ENCODE peak calls at places on chromosome 4, in six cellular contexts. One of them, this sample, is unnamed.

GRCh38 chr4:8308856-8309771 is 39.6 kb downstream of the HTRA3 start:
- DNase-seq in neural progenitor cell: no peak
- DNase-seq in keratinocyte: no peak
- DNase-seq in GM23248: peak; percentile 29
- DNase-seq in fibroblast of lung: peak; percentile 73
- DNase-seq in IMR-90: peak; percentile 44
- DNase-seq in this sample: no peak

GRCh38 chr4:28558871-28559270 is 1698.2 kb downstream of the STIM2 start:
- DNase-seq in keratinocyte: no peak
- DNase-seq in neural progenitor cell: peak; percentile 3
- DNase-seq in GM23248: peak; percentile 31
- DNase-seq in fibroblast of lung: no peak
- DNase-seq in IMR-90: peak; percentile 5
- DNase-seq in this sample: peak; percentile 4

GRCh38 chr4:48237996-48238645 is 31.5 kb downstream of the TEC start:
- DNase-seq in fibroblast of lung: peak; percentile 57
- DNase-seq in neural progenitor cell: no peak
- DNase-seq in IMR-90: peak; percentile 15
- DNase-seq in GM23248: no peak
- DNase-seq in keratinocyte: no peak
- DNase-seq in this sample: no peak

GRCh38 chr4:140238353-140239041 is 84.5 kb upstream of the MAML3 start:
- DNase-seq in fibroblast of lung: peak; percentile 97
- DNase-seq in keratinocyte: no peak
- DNase-seq in GM23248: peak; percentile 94
- DNase-seq in neural progenitor cell: peak; percentile 69
- DNase-seq in IMR-90: peak; percentile 77
- DNase-seq in this sample: peak; percentile 89

GRCh38 chr4:157706134-157706533 is 466.7 kb downstream of the GASK1B start:
- DNase-seq in fibroblast of lung: no peak
- DNase-seq in IMR-90: no peak
- DNase-seq in neural progenitor cell: no peak
- DNase-seq in keratinocyte: no peak
- DNase-seq in GM23248: no peak
- DNase-seq in this sample: no peak

GRCh38 chr4:152534541-152535231 is 1.2 kb downstream of the FBXW7 start:
- DNase-seq in GM23248: peak; percentile 71
- DNase-seq in fibroblast of lung: peak; percentile 14
- DNase-seq in keratinocyte: no peak
- DNase-seq in neural progenitor cell: peak; percentile 61
- DNase-seq in IMR-90: no peak
- DNase-seq in this sample: peak; percentile 72

GRCh38 chr4:106993846-106994245 is 42.3 kb downstream of the DKK2 start:
- DNase-seq in fibroblast of lung: no peak
- DNase-seq in neural progenitor cell: no peak
- DNase-seq in IMR-90: no peak
- DNase-seq in GM23248: no peak
- DNase-seq in keratinocyte: no peak
- DNase-seq in this sample: no peak

GRCh38 chr4:108849611-108850406 is 87.0 kb upstream of the ETNPPL start:
- DNase-seq in fibroblast of lung: peak; percentile 77
- DNase-seq in keratinocyte: no peak
- DNase-seq in IMR-90: peak; percentile 80
- DNase-seq in GM23248: peak; percentile 79
- DNase-seq in neural progenitor cell: no peak
- DNase-seq in this sample: peak; percentile 68

GRCh38 chr4:76538296-76538695 is 103.3 kb downstream of the SHROOM3 start:
- DNase-seq in GM23248: no peak
- DNase-seq in neural progenitor cell: no peak
- DNase-seq in IMR-90: no peak
- DNase-seq in keratinocyte: no peak
- DNase-seq in fibroblast of lung: no peak
- DNase-seq in this sample: no peak

GRCh38 chr4:24169956-24170355 is 280.1 kb upstream of the PPARGC1A start:
- DNase-seq in GM23248: no peak
- DNase-seq in fibroblast of lung: no peak
- DNase-seq in neural progenitor cell: no peak
- DNase-seq in keratinocyte: no peak
- DNase-seq in IMR-90: no peak
- DNase-seq in this sample: no peak

GRCh38 chr4:166134285-166134684 is 261.2 kb downstream of the TLL1 start:
- DNase-seq in fibroblast of lung: no peak
- DNase-seq in GM23248: no peak
- DNase-seq in neural progenitor cell: no peak
- DNase-seq in IMR-90: no peak
- DNase-seq in keratinocyte: no peak
- DNase-seq in this sample: no peak

GRCh38 chr4:20248155-20248558 is 3.5 kb upstream of the SLIT2 start:
- DNase-seq in IMR-90: peak; percentile 83
- DNase-seq in GM23248: peak; percentile 90
- DNase-seq in keratinocyte: no peak
- DNase-seq in neural progenitor cell: peak; percentile 69
- DNase-seq in fibroblast of lung: peak; percentile 85
- DNase-seq in this sample: peak; percentile 94

GRCh38 chr4:110610940-110611785 is 11.7 kb downstream of the PITX2 start:
- DNase-seq in keratinocyte: no peak
- DNase-seq in fibroblast of lung: no peak
- DNase-seq in IMR-90: no peak
- DNase-seq in neural progenitor cell: no peak
- DNase-seq in GM23248: peak; percentile 64
- DNase-seq in this sample: no peak

GRCh38 chr4:53963786-53964185 is 100.6 kb downstream of the CHIC2 start:
- DNase-seq in fibroblast of lung: no peak
- DNase-seq in GM23248: peak; percentile 32
- DNase-seq in IMR-90: no peak
- DNase-seq in neural progenitor cell: no peak
- DNase-seq in keratinocyte: no peak
- DNase-seq in this sample: no peak

GRCh38 chr4:8191136-8191747 is 7.8 kb upstream of the SH3TC1 start:
- DNase-seq in IMR-90: peak; percentile 44
- DNase-seq in neural progenitor cell: no peak
- DNase-seq in keratinocyte: no peak
- DNase-seq in fibroblast of lung: peak; percentile 80
- DNase-seq in GM23248: no peak
- DNase-seq in this sample: no peak

DNA sequence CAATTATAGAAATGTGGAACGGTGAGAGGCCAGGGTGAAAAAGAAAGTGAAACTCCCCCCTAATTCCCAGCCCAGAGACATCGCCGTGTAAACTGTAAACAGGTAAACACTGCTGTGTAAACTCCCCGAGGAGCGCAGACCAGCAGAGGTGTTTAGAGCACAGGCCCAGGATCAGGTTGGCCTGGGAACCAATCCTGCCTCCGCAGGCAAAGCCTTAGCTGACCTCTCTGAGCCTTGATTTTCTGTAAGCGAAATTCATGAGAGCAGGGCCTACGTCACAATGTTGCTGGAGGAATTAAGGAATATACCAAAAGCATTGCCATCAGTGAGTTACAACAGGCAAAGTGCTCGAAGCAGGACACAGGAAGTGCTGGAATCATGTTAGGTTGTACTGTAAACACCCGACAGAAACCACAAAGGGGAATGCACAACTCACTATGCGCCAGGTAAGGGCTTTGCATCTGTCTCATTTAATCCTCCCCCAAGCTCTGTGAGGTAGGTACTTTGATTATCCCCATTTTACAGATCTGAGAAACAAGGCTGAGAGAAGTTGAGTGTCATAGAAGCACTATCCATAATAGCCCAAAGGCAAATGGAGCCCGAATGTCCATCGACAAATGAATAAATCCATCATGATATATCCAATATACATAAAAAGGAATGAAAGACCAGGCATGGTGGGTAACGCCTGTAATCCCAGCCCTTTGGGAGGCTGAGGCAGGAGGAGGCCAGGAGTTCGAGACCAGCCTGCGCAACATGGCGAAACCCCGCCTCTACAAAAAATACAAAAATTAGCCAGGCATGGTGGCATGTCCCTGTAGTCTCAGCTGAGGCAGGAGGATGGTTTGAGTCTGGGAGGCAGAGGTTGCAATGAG is 30.7 kb upstream of the KIAA0232 start:
- DNase-seq in neural progenitor cell: no peak
- DNase-seq in GM23248: no peak
- DNase-seq in keratinocyte: no peak
- DNase-seq in IMR-90: peak; percentile 10
- DNase-seq in fibroblast of lung: no peak
- DNase-seq in this sample: no peak
- H3K4me1 ChIP-seq in neural progenitor cell: peaks cover 13% of the 10 kb centered on the region
- H3K4me1 ChIP-seq in GM23248: peaks cover 11% of the 10 kb centered on the region
- H3K4me1 ChIP-seq in keratinocyte: peaks cover 16% of the 10 kb centered on the region
- H3K4me1 ChIP-seq in IMR-90: peaks cover 8% of the 10 kb centered on the region
- H3K4me1 ChIP-seq in fibroblast of lung: peaks cover 8% of the 10 kb centered on the region
- H3K4me1 ChIP-seq in this sample: peaks cover 23% of the 10 kb centered on the region

GRCh38 chr4:82889287-82889686 is 1.7 kb downstream of the SEC31A start:
- DNase-seq in fibroblast of lung: no peak
- DNase-seq in IMR-90: no peak
- DNase-seq in neural progenitor cell: no peak
- DNase-seq in GM23248: peak; percentile 37
- DNase-seq in keratinocyte: no peak
- DNase-seq in this sample: no peak
- H3K4me3 ChIP-seq in fibroblast of lung: peak overlapping the region; percentile 55
- H3K4me3 ChIP-seq in IMR-90: peak overlapping the region; percentile 94
- H3K4me3 ChIP-seq in neural progenitor cell: peak overlapping the region; percentile 84
- H3K4me3 ChIP-seq in GM23248: peak overlapping the region; percentile 95
- H3K4me3 ChIP-seq in keratinocyte: peak overlapping the region; percentile 95
- H3K4me3 ChIP-seq in this sample: peak overlapping the region; percentile 99

DNA sequence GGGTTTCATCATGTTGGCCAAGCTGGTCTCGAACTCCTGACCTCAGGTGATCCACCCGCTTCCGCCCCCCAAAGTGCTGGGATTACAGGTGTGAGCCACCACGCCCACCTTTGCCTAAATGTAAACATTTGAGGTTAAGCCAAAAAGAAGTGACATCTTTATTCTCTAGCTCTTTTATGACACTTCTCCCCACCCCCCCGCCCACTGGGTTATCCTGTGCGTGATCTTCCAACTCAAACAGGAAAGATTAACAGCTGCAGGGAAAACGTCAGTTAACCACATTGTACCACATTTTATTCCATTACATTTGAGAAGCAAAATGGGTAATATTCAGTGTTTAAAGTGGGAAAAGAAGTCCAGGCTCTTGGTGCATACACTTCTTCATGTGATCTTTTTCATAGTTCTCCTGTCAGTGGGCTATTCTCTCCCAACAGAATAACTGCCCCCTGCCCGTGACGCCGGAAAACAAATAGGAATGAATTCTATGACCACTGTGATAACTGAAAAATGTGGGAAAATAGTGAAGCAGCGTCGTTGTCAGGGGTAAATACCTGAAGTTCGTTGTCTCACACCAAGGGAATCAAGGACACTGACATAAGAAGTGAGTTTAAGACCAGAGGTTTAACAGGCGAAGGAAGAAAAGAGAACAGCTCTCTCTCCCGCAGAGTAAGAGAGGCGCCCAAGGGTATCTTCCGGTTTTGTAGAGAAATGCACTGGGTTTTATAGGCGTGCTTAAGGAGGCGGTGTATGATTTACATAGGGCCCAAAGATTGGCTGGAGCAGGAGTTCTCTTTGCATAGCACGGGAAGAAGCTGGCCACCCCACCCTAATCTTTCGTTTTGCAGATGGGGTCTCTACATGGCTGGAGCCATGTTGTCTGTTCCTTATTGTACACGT is 9.7 kb upstream of the SRD5A3 start:
- DNase-seq in neural progenitor cell: no peak
- DNase-seq in keratinocyte: no peak
- DNase-seq in GM23248: no peak
- DNase-seq in IMR-90: no peak
- DNase-seq in fibroblast of lung: no peak
- DNase-seq in this sample: no peak
- H3K9ac ChIP-seq in neural progenitor cell: no peak overlapping the region
- H3K9ac ChIP-seq in keratinocyte: no peak overlapping the region
- H3K9ac ChIP-seq in GM23248: no peak overlapping the region
- H3K9ac ChIP-seq in IMR-90: no peak overlapping the region
- H3K9ac ChIP-seq in fibroblast of lung: no peak overlapping the region
- H3K9ac ChIP-seq in this sample: no peak overlapping the region

DNA sequence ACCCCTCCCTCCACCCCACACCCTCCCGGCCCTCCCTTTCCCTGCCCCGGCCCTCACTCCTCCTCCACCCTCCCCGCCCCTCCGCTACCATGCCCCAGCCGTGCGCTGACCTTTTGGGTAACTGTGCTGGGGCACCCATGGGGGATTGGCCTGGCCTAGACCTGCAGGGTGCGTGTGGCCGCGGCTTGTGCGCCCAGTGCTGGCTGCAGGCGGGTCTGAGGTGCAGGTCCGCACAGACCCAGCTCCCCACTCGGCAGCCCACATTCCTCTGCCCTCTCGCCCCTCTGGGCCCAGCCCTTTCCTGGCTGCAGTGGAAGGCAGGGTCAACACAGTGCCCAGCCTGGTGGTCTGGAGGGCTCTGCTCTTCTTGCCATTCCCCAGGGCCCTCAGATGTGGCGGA is 24.7 kb downstream of the FGFRL1 start:
- DNase-seq in IMR-90: no peak
- DNase-seq in fibroblast of lung: no peak
- DNase-seq in neural progenitor cell: no peak
- DNase-seq in keratinocyte: no peak
- DNase-seq in GM23248: no peak
- DNase-seq in this sample: no peak
- H3K4me1 ChIP-seq in IMR-90: peaks cover 22% of the 10 kb centered on the region
- H3K4me1 ChIP-seq in fibroblast of lung: peaks cover 2% of the 10 kb centered on the region
- H3K4me1 ChIP-seq in neural progenitor cell: peaks cover 34% of the 10 kb centered on the region
- H3K4me1 ChIP-seq in keratinocyte: peaks cover 11% of the 10 kb centered on the region
- H3K4me1 ChIP-seq in GM23248: peaks cover 35% of the 10 kb centered on the region
- H3K4me1 ChIP-seq in this sample: peaks cover 51% of the 10 kb centered on the region

GRCh38 chr4:31592293-31592692 is 872.1 kb downstream of the PCDH7 start:
- DNase-seq in fibroblast of lung: no peak
- DNase-seq in neural progenitor cell: no peak
- DNase-seq in GM23248: no peak
- DNase-seq in keratinocyte: no peak
- DNase-seq in IMR-90: no peak
- DNase-seq in this sample: no peak
- H3K4me3 ChIP-seq in fibroblast of lung: no peak overlapping the region
- H3K4me3 ChIP-seq in neural progenitor cell: no peak overlapping the region
- H3K4me3 ChIP-seq in GM23248: no peak overlapping the region
- H3K4me3 ChIP-seq in keratinocyte: no peak overlapping the region
- H3K4me3 ChIP-seq in IMR-90: no peak overlapping the region
- H3K4me3 ChIP-seq in this sample: no peak overlapping the region